ENCODE peak calls at places on chromosomes 2 and 18, in nine cellular contexts. C is endothelial cell of umbilical vein; O is transverse colon; F is activated CD4-positive, alpha-beta T cell treated with anti-CD3 and anti-CD28 coated beads, Interleukin-2, amount 50 U/mL, for 1 hour; N is nephron progenitor cell; G is cardiac muscle cell; S is AG20443; A is neuronal stem cell; Z is substantia nigra. X is an unnamed sample.

GRCh38 chr18:38545071-38545470 is 979.5 kb upstream of the CELF4 start:
- DNase-seq in F (no peak), C (no peak), N (peak; percentile 6), A (no peak), G (peak; percentile 1), O (no peak), Z (no peak), S (no peak), X (no peak)

GRCh38 chr2:140506606-140507005 is 1624.2 kb downstream of the LRP1B start:
- DNase-seq in N (no peak), A (no peak), C (no peak), Z (no peak), O (no peak), S (peak; percentile 34), F (no peak), G (peak; percentile 71), X (no peak)

GRCh38 chr2:75200140-75200985 is 1.0 kb upstream of the TACR1 start:
- DNase-seq in N (peak; percentile 52), A (peak; percentile 27), C (peak; percentile 9), S (peak; percentile 44), Z (peak; percentile 41), F (no peak), O (peak; percentile 21), G (peak; percentile 40), X (no peak)

GRCh38 chr18:37493352-37493935 is 72.2 kb downstream of the CELF4 start:
- DNase-seq in C (no peak), S (no peak), Z (no peak), A (no peak), G (no peak), O (no peak), F (no peak), N (peak; percentile 14), X (no peak)

GRCh38 chr2:42124051-42124813 is 44.9 kb upstream of the EML4 start:
- DNase-seq in C (no peak), F (no peak), Z (no peak), G (no peak), A (no peak), O (no peak), N (no peak), S (no peak), X (no peak)

GRCh38 chr2:216404010-216404618 is 8.2 kb upstream of the SMARCAL1 start:
- DNase-seq in S (peak; percentile 62), F (peak; percentile 36), Z (peak; percentile 9), N (peak; percentile 38), G (peak; percentile 57), C (peak; percentile 21), O (peak; percentile 36), A (no peak), X (peak; percentile 12)

GRCh38 chr2:215797676-215798075 is 215.7 kb downstream of the MREG start:
- DNase-seq in S (peak; percentile 34), C (no peak), N (no peak), Z (no peak), G (peak; percentile 54), A (no peak), O (no peak), F (no peak), X (no peak)

GRCh38 chr2:15941483-15941853 is 1.1 kb downstream of the MYCN start:
- DNase-seq in Z (no peak), S (peak; percentile 11), A (peak; percentile 71), N (peak; percentile 69), G (no peak), F (no peak), O (no peak), C (no peak), X (no peak)

GRCh38 chr2:8225798-8226197 is 456.1 kb upstream of the ID2 start:
- DNase-seq in F (no peak), G (no peak), N (no peak), O (no peak), S (no peak), A (no peak), C (no peak), Z (no peak), X (no peak)

GRCh38 chr2:17309741-17310339 is 208.4 kb downstream of the RAD51AP2 start:
- DNase-seq in G (peak; percentile 59), O (peak; percentile 15), N (peak; percentile 58), F (no peak), S (peak; percentile 38), A (peak; percentile 67), C (peak; percentile 24), Z (peak; percentile 5), X (no peak)

GRCh38 chr2:221752781-221753180 is 180.7 kb upstream of the EPHA4 start:
- DNase-seq in G (no peak), C (no peak), O (no peak), A (no peak), N (no peak), F (no peak), Z (no peak), S (no peak), X (no peak)

GRCh38 chr2:203225423-203226039 is 13.3 kb upstream of the CYP20A1 start:
- DNase-seq in N (peak; percentile 30), C (peak; percentile 32), A (no peak), Z (no peak), F (peak; percentile 22), S (no peak), O (no peak), G (peak; percentile 27), X (peak; percentile 5)

GRCh38 chr2:126227250-126227649 is 428.7 kb upstream of the GYPC start:
- DNase-seq in S (no peak), N (no peak), F (no peak), C (no peak), G (peak; percentile 7), A (no peak), O (no peak), Z (no peak), X (no peak)

GRCh38 chr2:165863816-165864221 is 69.8 kb upstream of the GALNT3 start:
- DNase-seq in S (no peak), N (no peak), G (no peak), O (no peak), C (no peak), Z (no peak), A (no peak), F (no peak), X (no peak)

GRCh38 chr18:35117951-35118411 is 76.8 kb downstream of the MAPRE2 start:
- DNase-seq in A (no peak), O (no peak), C (no peak), Z (no peak), N (peak; percentile 15), S (peak; percentile 77), G (peak; percentile 52), F (no peak), X (no peak)

GRCh38 chr2:140122001-140122400 is 1341.8 kb upstream of the NXPH2 start:
- DNase-seq in N (no peak), A (no peak), Z (no peak), O (no peak), G (no peak), S (no peak), C (no peak), F (no peak), X (no peak)

GRCh38 chr2:38315707-38316333 is 61.3 kb downstream of the ATL2 start:
- DNase-seq in G (peak; percentile 66), S (peak; percentile 46), F (no peak), C (peak; percentile 67), O (no peak), Z (no peak), N (peak; percentile 9), A (peak; percentile 41), X (no peak)

GRCh38 chr18:69518989-69519388 is 118.3 kb downstream of the DOK6 start:
- DNase-seq in C (no peak), O (no peak), G (peak; percentile 8), F (no peak), N (no peak), S (no peak), A (no peak), Z (no peak), X (no peak)

GRCh38 chr2:127422631-127423475 is 4.6 kb downstream of the PROC start:
- DNase-seq in F (no peak), O (peak; percentile 45), Z (no peak), G (no peak), C (peak; percentile 11), S (no peak), N (peak; percentile 66), A (no peak), X (no peak)

GRCh38 chr2:145919507-145919906 is 1399.6 kb upstream of the ZEB2 start:
- DNase-seq in C (peak; percentile 9), Z (no peak), A (no peak), G (peak; percentile 54), S (peak; percentile 12), O (no peak), F (no peak), N (no peak), X (no peak)

GRCh38 chr18:56709463-56709862 is 58.3 kb downstream of the WDR7 start:
- DNase-seq in N (no peak), O (no peak), G (peak; percentile 72), C (peak; percentile 58), S (peak; percentile 70), F (no peak), Z (no peak), A (no peak), X (no peak)

GRCh38 chr2:127347000-127347399 is 40.8 kb downstream of the MAP3K2 start:
- DNase-seq in Z (no peak), S (no peak), C (no peak), O (no peak), N (no peak), A (no peak), G (no peak), F (no peak), X (no peak)

GRCh38 chr2:132401326-132401725 is 15.3 kb upstream of the GPR39 start:
- DNase-seq in Z (no peak), S (no peak), C (no peak), G (no peak), F (no peak), A (no peak), O (no peak), N (no peak), X (no peak)

GRCh38 chr2:236915726-236916125 is 170.0 kb upstream of the COPS8 start:
- DNase-seq in A (no peak), Z (no peak), C (no peak), G (peak; percentile 21), O (no peak), F (no peak), S (no peak), N (no peak), X (no peak)

GRCh38 chr2:160144278-160144990 is 55.6 kb downstream of the ITGB6 start:
- DNase-seq in F (no peak), O (no peak), A (no peak), G (no peak), Z (no peak), S (no peak), N (no peak), C (no peak), X (no peak)

GRCh38 chr2:71938659-71939587 is 208.7 kb downstream of the CYP26B1 start:
- DNase-seq in A (no peak), O (peak; percentile 4), G (no peak), S (no peak), F (no peak), N (no peak), C (no peak), Z (no peak), X (no peak)

GRCh38 chr2:75523313-75524275 is 37.1 kb downstream of the EVA1A start:
- DNase-seq in Z (no peak), S (peak; percentile 38), O (no peak), A (no peak), G (peak; percentile 60), F (no peak), C (peak; percentile 31), N (no peak), X (no peak)

GRCh38 chr2:61793389-61793836 is 60.4 kb downstream of the FAM161A start:
- DNase-seq in Z (no peak), O (peak; percentile 65), S (peak; percentile 79), F (peak; percentile 76), A (peak; percentile 58), N (peak; percentile 71), G (peak; percentile 61), C (peak; percentile 53), X (peak; percentile 7)

GRCh38 chr2:189210250-189211075 is 30.9 kb upstream of the COL5A2 start:
- DNase-seq in C (peak; percentile 94), G (peak; percentile 95), S (peak; percentile 82), Z (no peak), A (no peak), N (no peak), O (peak; percentile 33), F (no peak), X (no peak)

GRCh38 chr2:53347219-53347618 is 420.4 kb upstream of the CHAC2 start:
- DNase-seq in Z (no peak), C (no peak), S (no peak), N (no peak), G (no peak), A (no peak), F (no peak), O (no peak), X (no peak)

GRCh38 chr2:68414862-68415261 is 49.8 kb downstream of the PLEK start:
- DNase-seq in S (no peak), C (no peak), F (no peak), O (no peak), A (peak; percentile 6), G (no peak), N (no peak), Z (no peak), X (no peak)

X was measured in activated naive CD4-positive, alpha-beta T cell.